ENCODE peak calls at places on chromosome 10, in six cellular contexts. N is uterus, C is A673, Y is astrocyte of the cerebellum, R is esophagus squamous epithelium, P is bronchial epithelial cell. U is an unnamed sample.

GRCh38 chr10:81082621-81083376 is 545.1 kb downstream of the SH2D4B start:
- DNase-seq in N (no peak), C (no peak), Y (no peak), R (no peak), P (no peak), U (no peak)

GRCh38 chr10:78297997-78298396 is 264.3 kb downstream of the RPS24 start:
- DNase-seq in N (no peak), C (no peak), Y (no peak), R (no peak), P (no peak), U (no peak)

GRCh38 chr10:93947055-93947454 is 46.7 kb upstream of the PLCE1 start:
- DNase-seq in N (no peak), C (no peak), Y (peak), R (no peak), P (peak), U (peak)

GRCh38 chr10:3091346-3091787 is 24.0 kb downstream of the PFKP start:
- DNase-seq in N (no peak), C (no peak), Y (peak), R (no peak), P (peak), U (peak)

GRCh38 chr10:78520737-78521430 is 487.2 kb downstream of the RPS24 start:
- DNase-seq in N (no peak), C (peak), Y (peak), R (no peak), P (peak), U (no peak)

GRCh38 chr10:3976718-3977117 is 191.7 kb upstream of the KLF6 start:
- DNase-seq in N (no peak), C (no peak), Y (no peak), R (no peak), P (no peak), U (no peak)

GRCh38 chr10:121813211-121813812 is 114.5 kb downstream of the ATE1 start:
- DNase-seq in N (no peak), C (no peak), Y (no peak), R (no peak), P (no peak), U (no peak)

GRCh38 chr10:110733256-110733952 is 89.3 kb downstream of the RBM20 start:
- DNase-seq in N (no peak), C (peak), Y (no peak), R (no peak), P (no peak), U (no peak)

GRCh38 chr10:49187950-49188761 is at the start of gene TMEM273:
- DNase-seq in N (peak), C (no peak), Y (peak), R (peak), P (no peak), U (no peak)

GRCh38 chr10:86664370-86665217 is 3.7 kb upstream of the LDB3 start:
- DNase-seq in N (no peak), C (no peak), Y (no peak), R (no peak), P (no peak), U (no peak)

GRCh38 chr10:132932461-132933307 is 9.7 kb downstream of the CFAP46 start:
- DNase-seq in N (no peak), C (peak), Y (no peak), R (no peak), P (no peak), U (no peak)

GRCh38 chr10:12556057-12556456 is 206.7 kb downstream of the CAMK1D start:
- DNase-seq in N (no peak), C (no peak), Y (no peak), R (no peak), P (no peak), U (no peak)

GRCh38 chr10:90598513-90598912 is 259.3 kb downstream of the HTR7 start:
- DNase-seq in N (no peak), C (no peak), Y (no peak), R (no peak), P (no peak), U (no peak)

GRCh38 chr10:35005868-35006267 is 84.3 kb downstream of the CUL2 start:
- DNase-seq in N (no peak), C (peak), Y (peak), R (no peak), P (peak), U (peak)

GRCh38 chr10:13298748-13299436 is 972 bp downstream of the PHYH start:
- DNase-seq in N (no peak), C (no peak), Y (no peak), R (no peak), P (no peak), U (no peak)

GRCh38 chr10:22693371-22693784 is 21.0 kb downstream of the PIP4K2A start:
- DNase-seq in N (no peak), C (no peak), Y (no peak), R (no peak), P (peak), U (no peak)

GRCh38 chr10:72096115-72097000 is 8.0 kb upstream of the SPOCK2 start:
- DNase-seq in N (no peak), C (no peak), Y (peak), R (no peak), P (no peak), U (peak)

GRCh38 chr10:30051220-30051619 is 8.2 kb downstream of the JCAD start:
- DNase-seq in N (no peak), C (no peak), Y (no peak), R (no peak), P (no peak), U (no peak)

GRCh38 chr10:6299234-6299633 is 96.5 kb downstream of the PFKFB3 start:
- DNase-seq in N (no peak), C (no peak), Y (no peak), R (no peak), P (peak), U (no peak)

GRCh38 chr10:11898372-11899066 is 75.4 kb downstream of the PROSER2 start:
- DNase-seq in N (no peak), C (no peak), Y (peak), R (no peak), P (peak), U (no peak)

GRCh38 chr10:28561531-28561930 is 28.6 kb downstream of the WAC start:
- DNase-seq in N (no peak), C (no peak), Y (no peak), R (no peak), P (no peak), U (no peak)

GRCh38 chr10:133357293-133358151 is at the start of gene FUOM:
- DNase-seq in N (peak), C (peak), Y (no peak), R (no peak), P (no peak), U (no peak)

GRCh38 chr10:4847580-4848020 is 21.6 kb downstream of the AKR1E2 start:
- DNase-seq in N (no peak), C (peak), Y (peak), R (no peak), P (peak), U (peak)

GRCh38 chr10:119602241-119603095 is 5.7 kb upstream of the TIAL1 start:
- DNase-seq in N (no peak), C (peak), Y (no peak), R (no peak), P (peak), U (no peak)

GRCh38 chr10:119268871-119269506 is 61.6 kb downstream of the GRK5 start:
- DNase-seq in N (no peak), C (no peak), Y (no peak), R (no peak), P (no peak), U (no peak)

GRCh38 chr10:43307306-43307705 is 40.4 kb upstream of the RASGEF1A start:
- DNase-seq in N (no peak), C (no peak), Y (no peak), R (no peak), P (no peak), U (no peak)

GRCh38 chr10:94125856-94126255 is 132.1 kb downstream of the PLCE1 start:
- DNase-seq in N (no peak), C (no peak), Y (peak), R (no peak), P (peak), U (peak)

GRCh38 chr10:59340279-59340678 is 22.1 kb downstream of the FAM13C start:
- DNase-seq in N (no peak), C (no peak), Y (no peak), R (no peak), P (no peak), U (no peak)

GRCh38 chr10:104711167-104711765 is 70.2 kb downstream of the SORCS3 start:
- DNase-seq in N (no peak), C (no peak), Y (no peak), R (no peak), P (no peak), U (no peak)

GRCh38 chr10:78375854-78376785 is 342.5 kb downstream of the RPS24 start:
- DNase-seq in N (no peak), C (no peak), Y (no peak), R (no peak), P (no peak), U (no peak)

GRCh38 chr10:70774810-70775678 is 10.1 kb downstream of the TBATA start:
- DNase-seq in N (no peak), C (no peak), Y (no peak), R (no peak), P (peak), U (no peak)

GRCh38 chr10:70932415-70933196 is 44.2 kb upstream of the PCBD1 start:
- DNase-seq in N (peak), C (peak), Y (no peak), R (no peak), P (no peak), U (no peak)

GRCh38 chr10:119826777-119827176 is 45.9 kb downstream of the MCMBP start:
- DNase-seq in N (no peak), C (no peak), Y (no peak), R (no peak), P (peak), U (no peak)

GRCh38 chr10:127699311-127699710 is 37.7 kb upstream of the FOXI2 start:
- DNase-seq in N (no peak), C (no peak), Y (no peak), R (no peak), P (no peak), U (no peak)

GRCh38 chr10:63364918-63365317 is 100.9 kb downstream of the JMJD1C start:
- DNase-seq in N (no peak), C (no peak), Y (no peak), R (no peak), P (no peak), U (no peak)

GRCh38 chr10:6543431-6544005 is 36.6 kb downstream of the PRKCQ start:
- DNase-seq in N (no peak), C (no peak), Y (no peak), R (no peak), P (no peak), U (no peak)

GRCh38 chr10:84540617-84541288 is 212.4 kb downstream of the CCSER2 start:
- DNase-seq in N (peak), C (peak), Y (peak), R (no peak), P (peak), U (no peak)

GRCh38 chr10:6173203-6173602 is 29.5 kb upstream of the PFKFB3 start:
- DNase-seq in N (no peak), C (no peak), Y (no peak), R (no peak), P (no peak), U (no peak)

GRCh38 chr10:48282829-48283228 is 8.3 kb upstream of the FRMPD2 start:
- DNase-seq in N (no peak), C (no peak), Y (no peak), R (no peak), P (no peak), U (no peak)

DNA sequence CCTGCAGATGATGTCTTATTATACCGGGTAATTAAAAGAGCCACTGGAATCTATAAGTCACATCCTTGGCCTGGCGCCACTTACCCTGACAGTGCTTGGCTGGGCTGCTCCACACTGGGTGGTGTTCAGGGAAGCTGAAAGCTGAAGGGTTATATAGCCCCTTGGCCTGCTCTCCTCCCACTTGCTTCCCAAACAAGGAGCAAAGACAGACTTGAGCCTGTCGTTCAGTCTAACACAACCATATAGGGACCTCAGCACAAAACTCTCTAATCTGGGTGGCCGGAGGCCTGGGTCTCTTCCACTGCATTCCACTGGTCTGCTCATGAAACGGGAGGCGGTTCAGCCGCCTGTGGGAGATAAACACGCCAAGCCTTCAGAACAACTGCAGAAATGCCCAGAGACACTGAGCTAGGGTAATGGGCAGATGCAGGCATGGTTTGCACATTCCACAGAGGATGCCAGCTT is at the start of gene ACTA2:
- DNase-seq in N (peak), C (peak), Y (peak), R (no peak), P (no peak), U (peak)
- H3K4me3 ChIP-seq in N (peak), C (peak), Y (peak), R (peak), P (no peak), U (peak)

GRCh38 chr10:113216068-113216467 is 266.0 kb downstream of the TCF7L2 start:
- DNase-seq in N (no peak), C (no peak), Y (no peak), R (no peak), P (peak), U (no peak)
- TF ChIP-seq CTCF in N (no peak), C (no peak), Y (peak), R (no peak), P (peak), U (no peak)

GRCh38 chr10:100737359-100738054 is 7.9 kb upstream of the PAX2 start:
- DNase-seq in N (no peak), C (no peak), Y (no peak), R (no peak), P (no peak), U (no peak)
- H3K4me3 ChIP-seq in N (no peak), C (no peak), Y (no peak), R (peak), P (no peak), U (no peak)

GRCh38 chr10:103241262-103242011 is 4.2 kb upstream of the RPEL1 start:
- DNase-seq in N (no peak), C (peak), Y (no peak), R (no peak), P (peak), U (no peak)

GRCh38 chr10:103244663-103245271 is 920 bp upstream of the RPEL1 start:
- DNase-seq in N (peak), C (peak), Y (peak), R (no peak), P (peak), U (no peak)

GRCh38 chr10:103246328-103246727 is 641 bp downstream of the RPEL1 start:
- DNase-seq in N (no peak), C (no peak), Y (no peak), R (no peak), P (no peak), U (no peak)
- TF ChIP-seq CTCF in N (no peak), C (peak), Y (peak), R (no peak), P (no peak), U (no peak)

GRCh38 chr10:101812606-101813005 is 5.6 kb downstream of the OGA start:
- DNase-seq in N (no peak), C (no peak), Y (no peak), R (no peak), P (no peak), U (no peak)

GRCh38 chr10:101816913-101817541 is 1.2 kb downstream of the OGA start:
- DNase-seq in N (no peak), C (no peak), Y (no peak), R (no peak), P (peak), U (no peak)

GRCh38 chr10:101817542-101818118 is 614 bp downstream of the OGA start:
- DNase-seq in N (peak), C (peak), Y (peak), R (peak), P (peak), U (peak)

GRCh38 chr10:101816375-101816773 is 1.9 kb downstream of the OGA start:
- DNase-seq in N (no peak), C (no peak), Y (no peak), R (no peak), P (no peak), U (no peak)

DNA sequence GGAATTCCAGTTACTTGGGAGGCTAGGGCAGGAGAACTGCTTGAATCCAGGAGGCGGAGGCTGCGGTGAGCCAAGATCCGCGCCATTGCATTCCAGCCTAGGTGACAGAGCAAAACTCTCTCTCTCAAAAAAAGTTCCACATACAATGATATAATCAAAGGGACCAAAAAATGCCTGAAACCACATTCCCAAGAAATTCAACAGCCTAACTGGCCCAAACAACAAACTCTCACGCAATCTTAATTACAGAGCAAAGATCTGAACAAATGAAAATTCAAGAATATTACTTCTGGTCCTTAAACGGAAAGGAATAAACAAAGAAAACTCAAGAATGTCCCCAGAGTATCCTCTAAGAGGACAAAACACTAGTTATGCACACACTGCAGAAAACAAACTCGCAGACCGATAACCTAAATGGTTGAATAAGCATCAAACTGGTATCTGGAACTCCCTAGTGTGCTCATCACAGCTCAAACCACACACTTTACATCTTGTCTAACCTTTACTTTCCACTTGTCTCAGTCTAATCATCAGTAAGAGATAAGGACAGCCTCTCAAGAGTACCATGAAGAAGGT is 3.7 kb downstream of the OGA start:
- DNase-seq in N (no peak), C (no peak), Y (no peak), R (no peak), P (no peak), U (no peak)
- H3K4me3 ChIP-seq in N (peak), C (peak), Y (peak), R (peak), P (peak), U (peak)

U was measured in AG04449.